ENCODE peak calls at places on chromosomes 2 and 18, in four cellular contexts. Y is right atrium auricular region, R is thoracic aorta, A is endodermal cell. P is an unnamed sample.
A peak's percentile ranks its signal among the peaks of the same experiment; 100 is the strongest.

GRCh38 chr2:240972636-240973521 is 25.5 kb upstream of the SNED1 start:
- DNase-seq in Y (no peak), R (no peak), A (no peak), P (no peak)

GRCh38 chr2:31246184-31246852 is 12.4 kb downstream of the EHD3 start:
- DNase-seq in Y (no peak), R (no peak), A (no peak), P (no peak)

GRCh38 chr18:71105078-71105819 is 816.4 kb downstream of the SOCS6 start:
- DNase-seq in Y (no peak), R (no peak), A (peak; percentile 48), P (no peak)

GRCh38 chr2:99729104-99729503 is 239.3 kb upstream of the REV1 start:
- DNase-seq in Y (no peak), R (no peak), A (peak; percentile 44), P (no peak)

GRCh38 chr2:27077231-27077630 is 1.2 kb upstream of the EMILIN1 start:
- DNase-seq in Y (no peak), R (no peak), A (no peak), P (no peak)

GRCh38 chr18:2036136-2036535 is 535.2 kb downstream of the METTL4 start:
- DNase-seq in Y (no peak), R (no peak), A (no peak), P (no peak)

GRCh38 chr2:61421611-61422010 is 49.3 kb downstream of the USP34 start:
- DNase-seq in Y (no peak), R (no peak), A (no peak), P (no peak)

GRCh38 chr2:22253171-22253570 is 1129.4 kb downstream of the TDRD15 start:
- DNase-seq in Y (no peak), R (no peak), A (peak; percentile 61), P (no peak)

GRCh38 chr2:180222642-180223041 is 215.5 kb upstream of the CWC22 start:
- DNase-seq in Y (no peak), R (no peak), A (no peak), P (no peak)

GRCh38 chr2:9430316-9431293 is 7.2 kb downstream of the CPSF3 start:
- DNase-seq in Y (no peak), R (no peak), A (no peak), P (no peak)

GRCh38 chr2:12090590-12090989 is 344.2 kb downstream of the LPIN1 start:
- DNase-seq in Y (no peak), R (no peak), A (no peak), P (no peak)

GRCh38 chr18:29328932-29329331 is 1152.0 kb upstream of the CDH2 start:
- DNase-seq in Y (no peak), R (no peak), A (no peak), P (no peak)

GRCh38 chr18:74745658-74746403 is 148.2 kb downstream of the ZNF407 start:
- DNase-seq in Y (no peak), R (no peak), A (no peak), P (no peak)

GRCh38 chr2:238420878-238421694 is 5.6 kb upstream of the ASB1 start:
- DNase-seq in Y (no peak), R (no peak), A (peak; percentile 67), P (no peak)
- H3K27ac ChIP-seq in Y (peak overlapping the region; percentile 2), R (peak overlapping the region; percentile 55), A (no peak overlapping the region), P (no peak overlapping the region)

DNA sequence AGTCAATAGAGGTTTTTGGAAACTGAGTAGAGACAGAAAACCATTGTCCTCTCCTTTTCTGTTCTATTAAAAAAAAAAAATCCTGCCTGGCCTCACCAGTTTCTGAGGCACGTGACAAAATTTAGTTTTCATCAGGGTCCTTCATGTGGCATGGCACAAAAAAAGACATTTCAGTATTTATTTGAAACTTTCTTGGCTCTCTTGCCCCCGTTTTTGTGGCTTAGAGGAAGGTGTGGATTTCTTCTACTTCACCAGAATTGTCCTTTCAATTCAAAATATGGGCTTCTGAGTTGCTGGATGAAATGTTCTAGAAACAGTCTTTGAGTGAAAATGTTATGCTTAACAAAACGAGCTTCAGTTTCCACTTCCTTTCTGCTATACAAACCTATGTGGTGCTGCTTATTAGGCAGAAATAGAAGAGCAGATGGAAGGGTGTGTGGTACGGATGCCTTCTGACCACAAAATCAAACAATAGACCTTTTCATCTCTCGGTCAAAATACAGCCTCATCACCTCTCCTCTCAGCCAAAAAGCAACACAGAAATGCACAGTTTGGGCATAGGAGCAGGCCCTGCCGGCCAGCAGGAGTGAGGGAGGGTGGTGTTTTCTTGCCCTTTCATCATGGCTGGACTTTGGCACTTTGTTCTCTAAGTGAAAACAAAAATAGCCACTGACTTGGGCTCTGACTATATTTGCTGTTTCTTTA is 89.2 kb downstream of the SH3RF3 start:
- DNase-seq in Y (peak; percentile 23), R (no peak), A (no peak), P (no peak)
- H3K4me1 ChIP-seq in Y (no peaks in the 10 kb centered on the region), R (peaks cover 49% of the 10 kb centered on the region), A (no peaks in the 10 kb centered on the region), P (peaks cover 22% of the 10 kb centered on the region)

DNA sequence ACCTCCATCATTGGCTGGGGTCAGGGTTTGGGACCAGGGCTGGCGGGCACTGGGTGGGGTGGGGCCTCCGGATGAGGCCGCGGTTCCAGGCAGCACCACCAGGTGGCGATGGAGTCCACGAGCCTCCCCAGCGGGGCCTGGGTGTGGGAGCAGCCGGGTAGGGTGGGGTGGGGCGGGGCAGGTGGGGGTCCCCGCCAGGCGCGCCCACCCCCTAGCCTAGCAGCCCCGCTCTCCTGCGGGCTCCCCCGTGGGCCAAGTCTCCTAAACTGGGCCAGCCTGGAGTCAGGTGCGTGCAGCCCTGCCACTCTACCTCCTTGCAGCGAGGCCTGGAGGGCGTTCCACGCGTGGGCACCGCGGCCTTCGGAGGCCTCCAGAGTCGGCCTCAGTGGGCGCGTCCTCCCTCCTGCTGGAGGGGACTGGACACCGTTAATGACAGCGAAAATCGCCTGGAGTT is 187.5 kb downstream of the TWIST2 start:
- DNase-seq in Y (no peak), R (no peak), A (peak; percentile 90), P (peak; percentile 76)
- TF ChIP-seq CTCF in Y (peak; percentile 95), R (peak; percentile 98), A (peak; percentile 88), P (peak; percentile 87)

GRCh38 chr2:172430671-172431070 is 3.3 kb downstream of the ITGA6 start:
- DNase-seq in Y (no peak), R (no peak), A (no peak), P (no peak)
- H3K27ac ChIP-seq in Y (peak overlapping the region; percentile 82), R (no peak overlapping the region), A (no peak overlapping the region), P (peak overlapping the region; percentile 17)

GRCh38 chr2:24850944-24851343 is 57.7 kb downstream of the CENPO start:
- DNase-seq in Y (no peak), R (no peak), A (no peak), P (no peak)
- H3K4me1 ChIP-seq in Y (no peaks in the 10 kb centered on the region), R (peaks cover 19% of the 10 kb centered on the region), A (no peaks in the 10 kb centered on the region), P (no peaks in the 10 kb centered on the region)

DNA sequence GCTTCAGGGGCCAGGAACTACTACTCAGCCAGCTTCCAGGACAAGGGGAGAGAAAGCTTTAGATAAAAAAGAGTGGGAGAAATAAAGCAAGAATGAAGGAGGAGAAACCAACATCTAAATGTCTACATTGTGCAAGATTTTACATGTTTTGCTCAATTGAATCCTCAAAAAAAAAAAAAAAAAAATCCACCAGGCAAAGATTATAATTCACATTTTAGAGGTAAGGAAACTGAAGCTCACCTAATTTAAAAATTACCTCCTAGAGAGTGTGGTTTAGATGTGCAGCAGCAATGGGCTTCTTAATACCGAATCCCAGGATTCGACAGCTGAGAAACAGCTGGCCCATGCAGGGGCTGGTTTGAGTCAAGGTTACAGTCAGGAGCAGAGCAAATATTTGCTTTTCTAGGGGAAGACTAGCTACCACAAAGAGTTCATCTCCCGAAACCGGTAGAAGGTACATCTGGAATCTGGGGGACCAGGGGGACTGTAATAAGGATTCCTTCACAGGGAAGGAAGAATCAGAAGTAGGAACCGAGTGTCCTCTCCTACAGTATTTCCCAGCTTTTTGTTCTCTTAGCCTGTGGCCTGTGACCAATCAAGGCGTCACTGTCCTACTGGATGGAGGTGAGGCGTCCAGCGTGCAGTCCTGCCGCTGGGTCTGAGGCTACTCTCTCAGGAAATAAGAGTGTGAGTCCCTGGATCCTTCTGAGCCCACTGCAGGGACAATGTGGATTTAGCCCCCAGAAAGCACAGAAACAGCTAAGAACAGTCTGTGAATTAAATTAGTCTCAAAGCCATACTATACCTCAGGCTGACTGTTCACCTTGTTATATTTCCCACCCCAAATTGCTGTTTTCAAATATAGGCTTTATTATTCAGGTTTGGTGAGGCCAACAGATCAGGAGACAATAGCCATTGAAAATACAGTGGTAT is 42.3 kb downstream of the IL1R2 start:
- DNase-seq in Y (no peak), R (no peak), A (no peak), P (no peak)
- TF ChIP-seq CTCF in Y (no peak), R (no peak), A (no peak), P (no peak)